ENCODE peak calls at places on chromosomes 5 and 9, in six cellular contexts. One of them, this sample, is unnamed.

GRCh38 chr5:177416334-177416733 is 7.0 kb upstream of the F12 start:
- DNase-seq in germinal center: no peak
- DNase-seq in naive thymus-derived CD8-positive, alpha-beta T cell: no peak
- DNase-seq in upper lobe of right lung: peak
- DNase-seq in NCI-H82: no peak
- DNase-seq in H7: no peak
- DNase-seq in this sample: no peak

GRCh38 chr9:116543731-116544400 is 143.2 kb upstream of the TRIM32 start:
- DNase-seq in upper lobe of right lung: no peak
- DNase-seq in H7: no peak
- DNase-seq in germinal center: no peak
- DNase-seq in NCI-H82: no peak
- DNase-seq in naive thymus-derived CD8-positive, alpha-beta T cell: no peak
- DNase-seq in this sample: no peak

GRCh38 chr9:110126986-110127864 is 80.7 kb downstream of the C9orf152 start:
- DNase-seq in H7: peak
- DNase-seq in naive thymus-derived CD8-positive, alpha-beta T cell: no peak
- DNase-seq in NCI-H82: no peak
- DNase-seq in germinal center: no peak
- DNase-seq in upper lobe of right lung: no peak
- DNase-seq in this sample: no peak

GRCh38 chr5:11177993-11178711 is 417.1 kb upstream of the DAP start:
- DNase-seq in H7: no peak
- DNase-seq in naive thymus-derived CD8-positive, alpha-beta T cell: no peak
- DNase-seq in NCI-H82: no peak
- DNase-seq in germinal center: no peak
- DNase-seq in upper lobe of right lung: no peak
- DNase-seq in this sample: no peak

GRCh38 chr5:40603378-40603777 is 76.3 kb upstream of the PTGER4 start:
- DNase-seq in germinal center: no peak
- DNase-seq in H7: no peak
- DNase-seq in naive thymus-derived CD8-positive, alpha-beta T cell: no peak
- DNase-seq in NCI-H82: peak
- DNase-seq in upper lobe of right lung: no peak
- DNase-seq in this sample: no peak

GRCh38 chr5:169701910-169702451 is 64.9 kb downstream of the DOCK2 start:
- DNase-seq in germinal center: no peak
- DNase-seq in upper lobe of right lung: no peak
- DNase-seq in naive thymus-derived CD8-positive, alpha-beta T cell: no peak
- DNase-seq in NCI-H82: peak
- DNase-seq in H7: peak
- DNase-seq in this sample: no peak

GRCh38 chr5:154518438-154518867 is 40.4 kb upstream of the HAND1 start:
- DNase-seq in NCI-H82: no peak
- DNase-seq in upper lobe of right lung: peak
- DNase-seq in naive thymus-derived CD8-positive, alpha-beta T cell: no peak
- DNase-seq in germinal center: no peak
- DNase-seq in H7: no peak
- DNase-seq in this sample: no peak

GRCh38 chr5:124905756-124906155 is 159.3 kb upstream of the ZNF608 start:
- DNase-seq in naive thymus-derived CD8-positive, alpha-beta T cell: no peak
- DNase-seq in NCI-H82: peak
- DNase-seq in germinal center: no peak
- DNase-seq in H7: no peak
- DNase-seq in upper lobe of right lung: no peak
- DNase-seq in this sample: no peak

GRCh38 chr9:93864840-93865239 is 90.3 kb downstream of the BARX1 start:
- DNase-seq in NCI-H82: no peak
- DNase-seq in germinal center: no peak
- DNase-seq in upper lobe of right lung: no peak
- DNase-seq in naive thymus-derived CD8-positive, alpha-beta T cell: no peak
- DNase-seq in H7: peak
- DNase-seq in this sample: no peak

GRCh38 chr5:9192286-9192685 is 353.6 kb downstream of the SEMA5A start:
- DNase-seq in H7: no peak
- DNase-seq in upper lobe of right lung: no peak
- DNase-seq in naive thymus-derived CD8-positive, alpha-beta T cell: no peak
- DNase-seq in NCI-H82: no peak
- DNase-seq in germinal center: no peak
- DNase-seq in this sample: no peak

GRCh38 chr5:73638344-73639095 is 12.5 kb downstream of the ARHGEF28 start:
- DNase-seq in upper lobe of right lung: no peak
- DNase-seq in naive thymus-derived CD8-positive, alpha-beta T cell: no peak
- DNase-seq in germinal center: no peak
- DNase-seq in H7: no peak
- DNase-seq in NCI-H82: peak
- DNase-seq in this sample: no peak

GRCh38 chr5:174831985-174832384 is 107.6 kb downstream of the MSX2 start:
- DNase-seq in germinal center: no peak
- DNase-seq in naive thymus-derived CD8-positive, alpha-beta T cell: no peak
- DNase-seq in H7: no peak
- DNase-seq in upper lobe of right lung: no peak
- DNase-seq in NCI-H82: no peak
- DNase-seq in this sample: no peak

GRCh38 chr9:124794902-124795491 is 18.1 kb downstream of the OLFML2A start:
- DNase-seq in NCI-H82: no peak
- DNase-seq in naive thymus-derived CD8-positive, alpha-beta T cell: no peak
- DNase-seq in germinal center: no peak
- DNase-seq in upper lobe of right lung: no peak
- DNase-seq in H7: peak
- DNase-seq in this sample: no peak

GRCh38 chr5:26024774-26025173 is 1013.6 kb downstream of the CDH9 start:
- DNase-seq in germinal center: no peak
- DNase-seq in upper lobe of right lung: no peak
- DNase-seq in naive thymus-derived CD8-positive, alpha-beta T cell: no peak
- DNase-seq in H7: peak
- DNase-seq in NCI-H82: peak
- DNase-seq in this sample: no peak

GRCh38 chr9:33157960-33158359 is 9.2 kb downstream of the B4GALT1 start:
- DNase-seq in H7: no peak
- DNase-seq in naive thymus-derived CD8-positive, alpha-beta T cell: no peak
- DNase-seq in NCI-H82: no peak
- DNase-seq in upper lobe of right lung: no peak
- DNase-seq in germinal center: no peak
- DNase-seq in this sample: no peak

GRCh38 chr5:134227259-134227658 is 1.4 kb upstream of the PPP2CA start:
- DNase-seq in germinal center: no peak
- DNase-seq in naive thymus-derived CD8-positive, alpha-beta T cell: no peak
- DNase-seq in upper lobe of right lung: no peak
- DNase-seq in H7: peak
- DNase-seq in NCI-H82: peak
- DNase-seq in this sample: no peak

GRCh38 chr9:130137870-130138653 is 34.1 kb upstream of the NCS1 start:
- DNase-seq in NCI-H82: peak
- DNase-seq in naive thymus-derived CD8-positive, alpha-beta T cell: no peak
- DNase-seq in H7: peak
- DNase-seq in germinal center: no peak
- DNase-seq in upper lobe of right lung: no peak
- DNase-seq in this sample: no peak

GRCh38 chr9:14744768-14745167 is 22.2 kb upstream of the CER1 start:
- DNase-seq in upper lobe of right lung: no peak
- DNase-seq in germinal center: no peak
- DNase-seq in naive thymus-derived CD8-positive, alpha-beta T cell: no peak
- DNase-seq in NCI-H82: no peak
- DNase-seq in H7: no peak
- DNase-seq in this sample: no peak

GRCh38 chr9:97502984-97503861 is 1.8 kb downstream of the TMOD1 start:
- DNase-seq in germinal center: no peak
- DNase-seq in naive thymus-derived CD8-positive, alpha-beta T cell: no peak
- DNase-seq in H7: peak
- DNase-seq in NCI-H82: no peak
- DNase-seq in upper lobe of right lung: no peak
- DNase-seq in this sample: no peak

GRCh38 chr9:36855443-36856315 is 178.4 kb downstream of the PAX5 start:
- DNase-seq in upper lobe of right lung: no peak
- DNase-seq in naive thymus-derived CD8-positive, alpha-beta T cell: no peak
- DNase-seq in H7: peak
- DNase-seq in NCI-H82: peak
- DNase-seq in germinal center: peak
- DNase-seq in this sample: peak

GRCh38 chr9:137813651-137814415 is 63.7 kb upstream of the CACNA1B start:
- DNase-seq in upper lobe of right lung: peak
- DNase-seq in germinal center: no peak
- DNase-seq in naive thymus-derived CD8-positive, alpha-beta T cell: no peak
- DNase-seq in NCI-H82: no peak
- DNase-seq in H7: peak
- DNase-seq in this sample: no peak

GRCh38 chr9:116060631-116061030 is 93.0 kb upstream of the PAPPA start:
- DNase-seq in germinal center: no peak
- DNase-seq in H7: no peak
- DNase-seq in naive thymus-derived CD8-positive, alpha-beta T cell: no peak
- DNase-seq in upper lobe of right lung: no peak
- DNase-seq in NCI-H82: no peak
- DNase-seq in this sample: no peak

GRCh38 chr9:86288501-86288900 is 6.2 kb upstream of the ISCA1 start:
- DNase-seq in upper lobe of right lung: no peak
- DNase-seq in NCI-H82: no peak
- DNase-seq in H7: no peak
- DNase-seq in germinal center: no peak
- DNase-seq in naive thymus-derived CD8-positive, alpha-beta T cell: no peak
- DNase-seq in this sample: no peak

GRCh38 chr5:448061-448765 is 5.2 kb downstream of the EXOC3 start:
- DNase-seq in NCI-H82: no peak
- DNase-seq in upper lobe of right lung: peak
- DNase-seq in naive thymus-derived CD8-positive, alpha-beta T cell: no peak
- DNase-seq in germinal center: no peak
- DNase-seq in H7: no peak
- DNase-seq in this sample: no peak

GRCh38 chr9:136013524-136014034 is 52.4 kb upstream of the UBAC1 start:
- DNase-seq in naive thymus-derived CD8-positive, alpha-beta T cell: no peak
- DNase-seq in H7: peak
- DNase-seq in NCI-H82: no peak
- DNase-seq in upper lobe of right lung: peak
- DNase-seq in germinal center: no peak
- DNase-seq in this sample: no peak

GRCh38 chr9:113568481-113569321 is 105.2 kb downstream of the RGS3 start:
- DNase-seq in germinal center: no peak
- DNase-seq in H7: no peak
- DNase-seq in naive thymus-derived CD8-positive, alpha-beta T cell: no peak
- DNase-seq in upper lobe of right lung: no peak
- DNase-seq in NCI-H82: peak
- DNase-seq in this sample: no peak

GRCh38 chr5:98813755-98814154 is 40.3 kb downstream of the RGMB start:
- DNase-seq in naive thymus-derived CD8-positive, alpha-beta T cell: no peak
- DNase-seq in H7: no peak
- DNase-seq in upper lobe of right lung: no peak
- DNase-seq in germinal center: no peak
- DNase-seq in NCI-H82: no peak
- DNase-seq in this sample: no peak

GRCh38 chr5:38777111-38777510 is 68.7 kb upstream of the OSMR start:
- DNase-seq in germinal center: no peak
- DNase-seq in naive thymus-derived CD8-positive, alpha-beta T cell: no peak
- DNase-seq in upper lobe of right lung: no peak
- DNase-seq in NCI-H82: no peak
- DNase-seq in H7: no peak
- DNase-seq in this sample: no peak

GRCh38 chr5:157450024-157450423 is 10.0 kb upstream of the NIPAL4 start:
- DNase-seq in NCI-H82: no peak
- DNase-seq in upper lobe of right lung: no peak
- DNase-seq in H7: no peak
- DNase-seq in naive thymus-derived CD8-positive, alpha-beta T cell: no peak
- DNase-seq in germinal center: no peak
- DNase-seq in this sample: no peak

GRCh38 chr9:16030513-16031185 is 477.8 kb downstream of the CCDC171 start:
- DNase-seq in upper lobe of right lung: no peak
- DNase-seq in H7: no peak
- DNase-seq in NCI-H82: no peak
- DNase-seq in naive thymus-derived CD8-positive, alpha-beta T cell: no peak
- DNase-seq in germinal center: no peak
- DNase-seq in this sample: peak

GRCh38 chr9:84404095-84404686 is 63.6 kb upstream of the SLC28A3 start:
- DNase-seq in upper lobe of right lung: no peak
- DNase-seq in NCI-H82: peak
- DNase-seq in H7: peak
- DNase-seq in germinal center: peak
- DNase-seq in naive thymus-derived CD8-positive, alpha-beta T cell: no peak
- DNase-seq in this sample: no peak

GRCh38 chr5:167271061-167271460 is 1020.4 kb upstream of the WWC1 start:
- DNase-seq in naive thymus-derived CD8-positive, alpha-beta T cell: no peak
- DNase-seq in NCI-H82: peak
- DNase-seq in H7: no peak
- DNase-seq in germinal center: no peak
- DNase-seq in upper lobe of right lung: no peak
- DNase-seq in this sample: no peak

GRCh38 chr5:124902097-124902821 is 155.8 kb upstream of the ZNF608 start:
- DNase-seq in naive thymus-derived CD8-positive, alpha-beta T cell: peak
- DNase-seq in H7: no peak
- DNase-seq in upper lobe of right lung: no peak
- DNase-seq in NCI-H82: peak
- DNase-seq in germinal center: peak
- DNase-seq in this sample: peak

GRCh38 chr5:135436856-135437795 is 10.0 kb downstream of the DCANP1 start:
- DNase-seq in germinal center: no peak
- DNase-seq in naive thymus-derived CD8-positive, alpha-beta T cell: no peak
- DNase-seq in upper lobe of right lung: no peak
- DNase-seq in NCI-H82: no peak
- DNase-seq in H7: peak
- DNase-seq in this sample: peak

GRCh38 chr5:153896117-153896516 is 142.6 kb downstream of the FAM114A2 start:
- DNase-seq in upper lobe of right lung: no peak
- DNase-seq in naive thymus-derived CD8-positive, alpha-beta T cell: no peak
- DNase-seq in NCI-H82: no peak
- DNase-seq in germinal center: no peak
- DNase-seq in H7: no peak
- DNase-seq in this sample: no peak

GRCh38 chr9:84297162-84297821 is 43.3 kb downstream of the SLC28A3 start:
- DNase-seq in NCI-H82: no peak
- DNase-seq in naive thymus-derived CD8-positive, alpha-beta T cell: no peak
- DNase-seq in H7: no peak
- DNase-seq in upper lobe of right lung: no peak
- DNase-seq in germinal center: no peak
- DNase-seq in this sample: no peak

GRCh38 chr5:111735829-111736228 is 21.2 kb downstream of the NREP start:
- DNase-seq in germinal center: no peak
- DNase-seq in naive thymus-derived CD8-positive, alpha-beta T cell: no peak
- DNase-seq in NCI-H82: peak
- DNase-seq in upper lobe of right lung: no peak
- DNase-seq in H7: peak
- DNase-seq in this sample: no peak

GRCh38 chr5:26757941-26758340 is 280.4 kb downstream of the CDH9 start:
- DNase-seq in naive thymus-derived CD8-positive, alpha-beta T cell: no peak
- DNase-seq in NCI-H82: no peak
- DNase-seq in upper lobe of right lung: no peak
- DNase-seq in H7: no peak
- DNase-seq in germinal center: no peak
- DNase-seq in this sample: no peak

GRCh38 chr5:167916706-167917105 is 374.7 kb upstream of the WWC1 start:
- DNase-seq in upper lobe of right lung: no peak
- DNase-seq in NCI-H82: no peak
- DNase-seq in naive thymus-derived CD8-positive, alpha-beta T cell: no peak
- DNase-seq in germinal center: no peak
- DNase-seq in H7: peak
- DNase-seq in this sample: no peak

GRCh38 chr9:76203373-76203772 is 190.9 kb downstream of the RFK start:
- DNase-seq in upper lobe of right lung: peak
- DNase-seq in H7: no peak
- DNase-seq in naive thymus-derived CD8-positive, alpha-beta T cell: no peak
- DNase-seq in germinal center: no peak
- DNase-seq in NCI-H82: no peak
- DNase-seq in this sample: no peak